ENCODE peak calls at places on chromosomes 4 and X, in eight cellular contexts. V is endothelial cell of umbilical vein, L is tibial nerve, H is mucosa of descending colon, A is HCT116, P is A673, I is kidney epithelial cell, X is fibroblast of pulmonary artery. R is an unnamed sample.

GRCh38 chrX:81377329-81377728 is 175.4 kb downstream of the SH3BGRL start:
- DNase-seq in V (peak), L (peak), H (peak), A (no peak), P (peak), I (no peak), X (peak), R (no peak)

GRCh38 chrX:8971116-8971515 is 62.8 kb downstream of the FAM9B start:
- DNase-seq in V (peak), L (no peak), H (no peak), A (peak), P (peak), I (peak), X (peak), R (no peak)

GRCh38 chr4:170102426-170102825 is 12.7 kb upstream of the AADAT start:
- DNase-seq in V (no peak), L (no peak), H (no peak), A (no peak), P (no peak), I (no peak), X (no peak), R (no peak)

GRCh38 chr4:170090667-170091052 is 904 bp upstream of the AADAT start:
- DNase-seq in V (no peak), L (no peak), H (no peak), A (no peak), P (no peak), I (no peak), X (peak), R (no peak)

GRCh38 chr4:26489101-26489669 is 1.1 kb downstream of the CCKAR start:
- DNase-seq in V (no peak), L (no peak), H (no peak), A (no peak), P (no peak), I (no peak), X (no peak), R (no peak)

GRCh38 chr4:149914521-149915115 is 99.0 kb upstream of the IQCM start:
- DNase-seq in V (peak), L (peak), H (peak), A (peak), P (peak), I (no peak), X (peak), R (peak)

GRCh38 chr4:175703956-175704600 is 108.0 kb downstream of the GPM6A start:
- DNase-seq in V (no peak), L (no peak), H (no peak), A (no peak), P (no peak), I (no peak), X (no peak), R (no peak)

GRCh38 chr4:80266902-80267380 is 477 bp downstream of the FGF5 start:
- DNase-seq in V (peak), L (no peak), H (no peak), A (no peak), P (no peak), I (no peak), X (peak), R (no peak)

GRCh38 chr4:106746451-106746850 is 289.7 kb downstream of the DKK2 start:
- DNase-seq in V (peak), L (no peak), H (no peak), A (no peak), P (peak), I (no peak), X (peak), R (no peak)

GRCh38 chrX:19566359-19567141 is 51.2 kb upstream of the MAP3K15 start:
- DNase-seq in V (peak), L (no peak), H (peak), A (no peak), P (no peak), I (no peak), X (peak), R (no peak)

GRCh38 chr4:103787057-103787456 is 67.3 kb upstream of the TACR3 start:
- DNase-seq in V (no peak), L (no peak), H (no peak), A (no peak), P (no peak), I (no peak), X (no peak), R (no peak)

GRCh38 chr4:103786593-103786992 is 66.8 kb upstream of the TACR3 start:
- DNase-seq in V (no peak), L (no peak), H (no peak), A (no peak), P (no peak), I (no peak), X (no peak), R (no peak)

DNA sequence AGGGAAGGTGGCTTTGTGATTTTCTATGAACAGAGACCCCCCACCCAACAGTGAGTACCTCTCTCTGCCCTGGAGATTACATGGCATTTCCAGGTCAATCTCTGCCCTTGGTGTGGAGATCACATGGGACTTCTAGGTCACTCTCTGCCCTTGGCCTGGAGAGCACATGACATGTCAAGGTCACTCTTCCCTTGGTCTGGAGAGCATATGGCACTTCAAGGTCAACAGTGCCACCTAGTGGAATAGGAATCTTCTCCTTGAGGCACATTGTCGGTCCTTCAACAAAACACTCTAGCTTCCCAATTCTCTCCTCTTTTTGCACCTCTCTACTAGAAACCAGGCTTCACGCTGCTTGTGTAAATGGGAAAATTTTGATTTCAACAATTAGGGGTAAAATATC is 66.2 kb upstream of the TACR3 start:
- DNase-seq in V (peak), L (no peak), H (peak), A (peak), P (peak), I (no peak), X (peak), R (peak)
- H3K4me3 ChIP-seq in V (no peak), L (no peak), H (no peak), A (no peak), P (no peak), I (no peak), X (no peak), R (no peak)

DNA sequence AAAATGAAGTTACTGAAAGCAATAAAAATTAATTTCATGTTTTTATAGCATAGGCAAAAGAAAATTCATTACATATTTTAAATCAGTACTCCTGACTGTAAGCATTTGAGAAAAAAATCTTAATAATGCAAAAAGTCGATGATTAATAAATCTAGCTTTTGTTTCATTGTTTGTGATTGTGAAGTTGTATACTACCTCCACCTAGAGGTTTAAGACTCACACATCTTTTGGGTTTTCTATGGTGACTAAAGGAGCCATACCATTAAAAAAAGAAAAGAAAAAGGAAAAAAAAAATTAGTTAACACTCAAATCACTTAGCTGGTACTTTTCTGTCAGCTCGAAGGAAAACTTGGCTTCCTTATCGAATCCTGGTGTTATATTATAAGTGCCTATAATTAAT is 2.0 kb downstream of the GABRA2 start:
- DNase-seq in V (no peak), L (no peak), H (no peak), A (no peak), P (no peak), I (no peak), X (no peak), R (no peak)
- H3K4me3 ChIP-seq in V (no peak), L (no peak), H (no peak), A (no peak), P (no peak), I (no peak), X (no peak), R (no peak)

GRCh38 chrX:65035451-65035779 is 59.2 kb upstream of the ZC4H2 start:
- DNase-seq in V (no peak), L (peak), H (no peak), A (no peak), P (no peak), I (no peak), X (peak), R (no peak)

GRCh38 chrX:65034641-65035450 is 58.6 kb upstream of the ZC4H2 start:
- DNase-seq in V (peak), L (peak), H (peak), A (peak), P (no peak), I (peak), X (peak), R (peak)

GRCh38 chrX:65034292-65034640 is 58.0 kb upstream of the ZC4H2 start:
- DNase-seq in V (no peak), L (no peak), H (no peak), A (no peak), P (no peak), I (no peak), X (no peak), R (no peak)
- H3K4me3 ChIP-seq in V (no peak), L (peak), H (no peak), A (peak), P (no peak), I (peak), X (peak), R (peak)

DNA sequence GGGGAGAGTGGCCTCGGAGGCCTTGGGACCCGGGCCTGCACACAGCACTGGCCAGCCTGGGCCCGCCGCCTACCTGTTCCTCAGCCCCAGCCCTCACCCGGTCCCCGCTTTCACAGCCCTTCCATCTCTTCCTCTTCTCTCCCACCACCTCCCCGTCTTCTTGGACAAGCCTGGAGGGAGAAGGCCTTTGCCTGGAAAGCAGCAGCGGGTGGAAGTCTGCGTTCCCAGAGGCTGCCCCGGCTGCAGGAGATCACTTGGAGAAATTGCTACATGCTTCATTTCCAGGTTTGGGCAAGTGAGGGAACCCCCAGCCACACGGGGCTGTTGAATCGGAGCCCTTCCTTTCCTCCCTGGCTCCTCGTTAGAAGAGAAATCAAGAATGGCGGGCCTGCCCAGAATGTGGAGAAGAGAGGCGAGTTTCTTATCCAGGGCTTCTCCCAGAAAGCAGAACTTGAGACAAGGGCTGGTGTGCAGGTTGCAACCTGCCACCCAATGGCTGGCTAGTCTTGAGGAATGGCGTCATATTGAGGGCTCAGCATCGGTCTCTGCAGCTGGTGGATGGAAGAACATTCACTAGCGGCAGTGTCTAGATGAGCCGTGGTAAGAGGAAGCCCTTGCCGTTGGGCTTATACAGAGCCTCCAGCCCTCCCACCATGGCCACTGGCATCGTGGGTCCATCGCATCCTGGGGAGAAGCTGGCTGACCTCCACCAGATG is 1.2 kb upstream of the PDZD4 start:
- DNase-seq in V (no peak), L (no peak), H (no peak), A (no peak), P (no peak), I (no peak), X (no peak), R (no peak)
- H3K4me3 ChIP-seq in V (no peak), L (no peak), H (no peak), A (no peak), P (no peak), I (no peak), X (no peak), R (peak)

DNA sequence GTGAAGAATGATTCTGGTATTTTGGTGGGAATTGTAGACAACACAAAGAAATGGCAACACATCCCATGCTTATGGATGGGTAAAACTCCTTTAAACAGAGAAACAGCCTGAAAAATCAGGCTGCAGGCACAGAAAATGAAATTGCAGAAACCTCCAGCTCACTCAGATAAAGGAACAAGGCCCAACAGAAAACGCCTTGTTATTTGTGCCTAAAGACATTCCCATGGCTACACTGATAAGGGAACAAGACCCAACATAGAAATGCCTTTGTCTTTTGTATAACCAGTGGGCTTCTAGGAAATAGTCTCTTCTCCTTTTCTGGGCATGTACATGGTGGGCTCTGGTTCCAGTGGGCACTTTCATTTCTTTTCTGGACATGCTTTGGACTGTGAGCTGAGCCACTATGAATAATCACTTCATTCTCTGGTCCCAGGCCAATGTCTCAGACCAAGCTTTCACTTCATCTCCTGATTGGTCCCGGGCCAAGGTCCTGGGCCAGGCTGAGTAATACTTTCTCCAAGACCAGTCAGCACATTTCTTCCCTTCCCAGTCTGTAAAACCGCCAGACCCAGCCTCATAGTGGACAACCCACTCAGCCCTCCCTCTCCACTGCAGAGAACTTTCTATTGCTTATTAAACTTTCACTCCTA is 160.5 kb downstream of the TBX22 start:
- DNase-seq in V (no peak), L (peak), H (peak), A (no peak), P (no peak), I (no peak), X (peak), R (no peak)
- H3K4me3 ChIP-seq in V (no peak), L (no peak), H (no peak), A (no peak), P (no peak), I (no peak), X (no peak), R (no peak)

GRCh38 chr4:55079451-55080173 is 45.8 kb downstream of the KDR start:
- DNase-seq in V (peak), L (no peak), H (no peak), A (no peak), P (peak), I (no peak), X (no peak), R (no peak)
- H3K4me3 ChIP-seq in V (peak), L (no peak), H (no peak), A (no peak), P (no peak), I (no peak), X (no peak), R (no peak)

DNA sequence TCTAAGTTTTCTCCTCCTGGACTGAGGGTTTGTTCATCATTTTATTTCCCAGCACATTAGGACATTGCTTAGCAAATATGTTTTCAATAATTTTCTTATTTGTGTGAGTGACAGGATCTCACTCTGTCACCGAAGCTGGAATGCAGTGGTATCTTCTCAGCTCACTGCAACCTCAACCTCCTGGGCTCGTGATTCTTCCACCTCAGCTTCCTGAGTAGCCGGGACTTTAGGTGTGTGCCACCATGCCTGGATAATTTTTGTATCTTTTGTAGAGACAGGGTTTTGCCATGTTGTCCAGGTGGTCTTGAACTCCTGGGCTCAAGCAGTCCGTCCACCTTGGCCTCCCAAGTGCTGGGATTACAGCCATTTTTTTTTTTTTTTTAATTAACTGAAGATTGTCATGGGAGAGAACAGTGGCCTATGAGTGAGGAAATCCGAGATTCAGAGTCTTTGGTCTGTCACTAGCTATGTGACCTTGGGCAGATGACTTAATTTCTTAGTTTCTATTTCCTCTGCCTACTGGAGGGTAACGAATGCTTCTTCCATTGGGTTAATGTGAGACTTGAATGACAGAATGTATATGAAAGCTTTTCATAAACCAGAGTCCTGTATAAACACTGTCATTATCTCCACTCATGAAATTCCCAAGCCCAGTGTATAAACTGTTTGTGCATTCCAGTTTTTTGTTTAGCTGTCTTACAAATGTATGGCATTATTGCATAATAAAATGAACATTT is 23.9 kb downstream of the MOB1B start:
- DNase-seq in V (no peak), L (no peak), H (no peak), A (no peak), P (no peak), I (no peak), X (no peak), R (no peak)
- H3K4me3 ChIP-seq in V (no peak), L (no peak), H (no peak), A (no peak), P (no peak), I (no peak), X (no peak), R (no peak)

DNA sequence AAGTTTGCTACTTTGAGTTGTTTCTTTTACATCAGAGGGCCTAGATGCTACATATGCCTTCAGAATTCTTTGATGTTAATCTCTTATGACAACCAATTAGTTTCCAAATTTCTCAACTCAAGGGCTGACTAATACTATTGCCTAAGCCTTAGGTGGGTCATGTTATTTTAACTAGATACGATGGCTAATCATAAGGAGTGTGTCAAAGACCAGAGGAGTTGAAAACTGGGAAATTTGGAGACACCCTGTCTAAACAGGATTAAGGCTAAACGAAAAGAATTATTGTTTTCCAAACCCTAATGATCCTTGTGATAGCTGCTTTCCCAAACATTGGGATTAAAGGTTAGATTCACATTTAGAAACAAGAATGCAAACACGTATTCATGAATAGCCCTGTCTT is 228.5 kb downstream of the PCDH7 start:
- DNase-seq in V (peak), L (no peak), H (no peak), A (peak), P (no peak), I (no peak), X (peak), R (no peak)
- H3K4me3 ChIP-seq in V (no peak), L (no peak), H (no peak), A (no peak), P (no peak), I (no peak), X (no peak), R (no peak)

R was measured in iPS DF 6.9.